ENCODE peak calls at places on chromosomes 1 and 21, in four cellular contexts. One of them, this sample, is unnamed. For H3K9me2, the result is how much of the 10 kb centered on the place peaks cover.

GRCh38 chr1:202376247-202376646 is 27.7 kb downstream of the PPP1R12B start:
- DNase-seq in GM23248: peak
- DNase-seq in HCT116: no peak
- DNase-seq in SK-N-SH: no peak
- DNase-seq in this sample: no peak

GRCh38 chr1:206010101-206010500 is 6.9 kb upstream of the RAB7B start:
- DNase-seq in SK-N-SH: no peak
- DNase-seq in HCT116: no peak
- DNase-seq in GM23248: no peak
- DNase-seq in this sample: no peak

GRCh38 chr1:21277178-21277577 is 13.1 kb downstream of the ECE1 start:
- DNase-seq in SK-N-SH: no peak
- DNase-seq in GM23248: no peak
- DNase-seq in HCT116: no peak
- DNase-seq in this sample: no peak

GRCh38 chr21:15005391-15005790 is 59.4 kb downstream of the NRIP1 start:
- DNase-seq in GM23248: peak
- DNase-seq in HCT116: no peak
- DNase-seq in SK-N-SH: no peak
- DNase-seq in this sample: no peak

GRCh38 chr1:235866207-235866912 is at the start of gene LYST:
- DNase-seq in SK-N-SH: peak
- DNase-seq in HCT116: no peak
- DNase-seq in GM23248: peak
- DNase-seq in this sample: peak

GRCh38 chr1:86648255-86648654 is 56.1 kb upstream of the SH3GLB1 start:
- DNase-seq in HCT116: peak
- DNase-seq in SK-N-SH: no peak
- DNase-seq in GM23248: peak
- DNase-seq in this sample: no peak

GRCh38 chr1:1240822-1241587 is 5.5 kb downstream of the C1QTNF12 start:
- DNase-seq in SK-N-SH: no peak
- DNase-seq in GM23248: peak
- DNase-seq in HCT116: no peak
- DNase-seq in this sample: no peak

GRCh38 chr1:119715542-119715941 is 3.8 kb downstream of the PHGDH start:
- DNase-seq in GM23248: peak
- DNase-seq in SK-N-SH: no peak
- DNase-seq in HCT116: no peak
- DNase-seq in this sample: no peak

GRCh38 chr1:221841983-221842335 is 100.1 kb upstream of the DUSP10 start:
- DNase-seq in SK-N-SH: no peak
- DNase-seq in HCT116: no peak
- DNase-seq in GM23248: no peak
- DNase-seq in this sample: no peak

GRCh38 chr1:11448375-11449085 is 30.4 kb upstream of the DISP3 start:
- DNase-seq in GM23248: peak
- DNase-seq in HCT116: no peak
- DNase-seq in SK-N-SH: no peak
- DNase-seq in this sample: no peak

GRCh38 chr1:221949996-221950395 is 208.1 kb upstream of the DUSP10 start:
- DNase-seq in HCT116: no peak
- DNase-seq in GM23248: no peak
- DNase-seq in SK-N-SH: no peak
- DNase-seq in this sample: no peak

GRCh38 chr1:36172983-36173382 is 17.0 kb downstream of the MAP7D1 start:
- DNase-seq in HCT116: no peak
- DNase-seq in SK-N-SH: no peak
- DNase-seq in GM23248: peak
- DNase-seq in this sample: no peak

GRCh38 chr1:211839106-211839505 is 8.5 kb upstream of the LPGAT1 start:
- DNase-seq in HCT116: no peak
- DNase-seq in SK-N-SH: no peak
- DNase-seq in GM23248: no peak
- DNase-seq in this sample: no peak

GRCh38 chr1:93668121-93668520 is 13.5 kb downstream of the BCAR3 start:
- DNase-seq in SK-N-SH: no peak
- DNase-seq in HCT116: no peak
- DNase-seq in GM23248: no peak
- DNase-seq in this sample: no peak

GRCh38 chr1:35683012-35683411 is 35.7 kb downstream of the C1orf216 start:
- DNase-seq in HCT116: no peak
- DNase-seq in SK-N-SH: no peak
- DNase-seq in GM23248: no peak
- DNase-seq in this sample: no peak

GRCh38 chr1:200740291-200741212 is 1.9 kb downstream of the CAMSAP2 start:
- DNase-seq in GM23248: peak
- DNase-seq in SK-N-SH: no peak
- DNase-seq in HCT116: no peak
- DNase-seq in this sample: peak

GRCh38 chr1:167474191-167474641 is 44.1 kb downstream of the CD247 start:
- DNase-seq in SK-N-SH: no peak
- DNase-seq in GM23248: no peak
- DNase-seq in HCT116: no peak
- DNase-seq in this sample: no peak

GRCh38 chr1:51237313-51237700 is 1.2 kb downstream of the RNF11 start:
- DNase-seq in SK-N-SH: no peak
- DNase-seq in HCT116: no peak
- DNase-seq in GM23248: no peak
- DNase-seq in this sample: no peak

GRCh38 chr1:25999419-25999818 is 1.6 kb upstream of the PAFAH2 start:
- DNase-seq in SK-N-SH: no peak
- DNase-seq in GM23248: no peak
- DNase-seq in HCT116: no peak
- DNase-seq in this sample: no peak

GRCh38 chr1:28208818-28209441 is 23.9 kb downstream of the DNAJC8 start:
- DNase-seq in HCT116: peak
- DNase-seq in GM23248: peak
- DNase-seq in SK-N-SH: peak
- DNase-seq in this sample: peak

GRCh38 chr1:16006552-16007485 is 2.8 kb downstream of the SRARP start:
- DNase-seq in SK-N-SH: no peak
- DNase-seq in HCT116: peak
- DNase-seq in GM23248: peak
- DNase-seq in this sample: peak

GRCh38 chr1:70866522-70867256 is 180.9 kb downstream of the PTGER3 start:
- DNase-seq in GM23248: no peak
- DNase-seq in HCT116: no peak
- DNase-seq in SK-N-SH: no peak
- DNase-seq in this sample: no peak
- H3K9me2 ChIP-seq in GM23248: under half
- H3K9me2 ChIP-seq in HCT116: under half
- H3K9me2 ChIP-seq in SK-N-SH: under half
- H3K9me2 ChIP-seq in this sample: under half

GRCh38 chr1:199597152-199597551 is 430.4 kb upstream of the NR5A2 start:
- DNase-seq in SK-N-SH: no peak
- DNase-seq in HCT116: no peak
- DNase-seq in GM23248: no peak
- DNase-seq in this sample: no peak
- H3K9ac ChIP-seq in SK-N-SH: no peak
- H3K9ac ChIP-seq in HCT116: no peak
- H3K9ac ChIP-seq in GM23248: no peak
- H3K9ac ChIP-seq in this sample: no peak

GRCh38 chr1:8794605-8795004 is 22.8 kb downstream of the RERE start:
- DNase-seq in HCT116: no peak
- DNase-seq in GM23248: no peak
- DNase-seq in SK-N-SH: no peak
- DNase-seq in this sample: no peak
- H3K9me2 ChIP-seq in HCT116: under half
- H3K9me2 ChIP-seq in GM23248: under half
- H3K9me2 ChIP-seq in SK-N-SH: under half
- H3K9me2 ChIP-seq in this sample: under half

DNA sequence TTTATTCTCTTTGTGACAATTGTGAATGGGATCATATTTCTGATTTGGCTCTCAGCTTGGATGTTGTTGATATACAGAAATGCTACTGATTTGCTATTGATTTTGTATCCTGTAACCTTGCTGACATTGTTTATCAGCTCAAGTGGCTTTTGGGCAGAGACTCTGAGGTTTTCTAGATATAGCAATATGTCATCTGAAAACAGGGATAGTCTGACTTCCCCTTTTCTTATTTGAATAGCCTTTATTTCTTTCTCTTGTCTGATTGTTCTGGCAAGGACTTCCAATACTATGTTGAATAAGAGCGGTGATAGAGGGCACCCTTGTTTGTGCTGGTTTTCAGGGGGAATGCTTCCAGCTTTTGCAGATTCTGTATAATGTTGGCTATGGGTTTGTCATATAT is 150.8 kb downstream of the FASLG start:
- DNase-seq in GM23248: no peak
- DNase-seq in HCT116: no peak
- DNase-seq in SK-N-SH: no peak
- DNase-seq in this sample: peak
- H3K9ac ChIP-seq in GM23248: no peak
- H3K9ac ChIP-seq in HCT116: no peak
- H3K9ac ChIP-seq in SK-N-SH: no peak
- H3K9ac ChIP-seq in this sample: no peak

GRCh38 chr1:114037952-114038867 is 58.9 kb downstream of the OLFML3 start:
- DNase-seq in SK-N-SH: no peak
- DNase-seq in GM23248: no peak
- DNase-seq in HCT116: no peak
- DNase-seq in this sample: no peak

GRCh38 chr1:114040273-114041043 is 61.2 kb downstream of the OLFML3 start:
- DNase-seq in HCT116: no peak
- DNase-seq in SK-N-SH: no peak
- DNase-seq in GM23248: peak
- DNase-seq in this sample: no peak

GRCh38 chr1:114043548-114043947 is 64.3 kb downstream of the OLFML3 start:
- DNase-seq in HCT116: no peak
- DNase-seq in SK-N-SH: no peak
- DNase-seq in GM23248: no peak
- DNase-seq in this sample: no peak

GRCh38 chr1:114037503-114037890 is 58.2 kb downstream of the OLFML3 start:
- DNase-seq in GM23248: no peak
- DNase-seq in SK-N-SH: no peak
- DNase-seq in HCT116: no peak
- DNase-seq in this sample: no peak

DNA sequence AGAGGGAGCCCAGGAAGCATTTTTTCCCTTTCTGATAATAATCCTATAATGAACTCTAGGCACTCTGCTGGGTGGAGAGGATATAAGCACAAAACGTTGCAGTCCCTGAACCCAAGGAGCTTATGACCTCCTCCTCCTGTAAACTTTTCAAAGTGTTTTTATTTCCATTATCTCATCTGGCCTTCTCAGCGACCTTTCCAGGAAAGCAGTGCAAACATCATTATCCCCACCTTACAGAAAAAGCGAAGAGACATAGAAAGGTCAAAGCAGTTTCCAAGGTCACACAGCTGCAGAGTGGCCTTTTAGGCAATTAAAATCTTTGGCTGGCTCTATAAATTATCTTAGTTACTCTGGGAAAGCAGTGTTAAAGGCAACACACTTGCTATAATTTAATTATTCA is 63.8 kb downstream of the OLFML3 start:
- DNase-seq in SK-N-SH: no peak
- DNase-seq in HCT116: no peak
- DNase-seq in GM23248: no peak
- DNase-seq in this sample: no peak
- H3K9me2 ChIP-seq in SK-N-SH: under half
- H3K9me2 ChIP-seq in HCT116: under half
- H3K9me2 ChIP-seq in GM23248: under half
- H3K9me2 ChIP-seq in this sample: under half

GRCh38 chr21:29192999-29193563 is 62.6 kb downstream of the MAP3K7CL start:
- DNase-seq in HCT116: no peak
- DNase-seq in GM23248: peak
- DNase-seq in SK-N-SH: peak
- DNase-seq in this sample: no peak
- H3K9ac ChIP-seq in HCT116: no peak
- H3K9ac ChIP-seq in GM23248: peak
- H3K9ac ChIP-seq in SK-N-SH: peak
- H3K9ac ChIP-seq in this sample: no peak

GRCh38 chr1:181607524-181607923 is 124.2 kb downstream of the CACNA1E start:
- DNase-seq in GM23248: no peak
- DNase-seq in HCT116: no peak
- DNase-seq in SK-N-SH: no peak
- DNase-seq in this sample: no peak
- H3K9me2 ChIP-seq in GM23248: under half
- H3K9me2 ChIP-seq in HCT116: under half
- H3K9me2 ChIP-seq in SK-N-SH: under half
- H3K9me2 ChIP-seq in this sample: under half

GRCh38 chr1:77424236-77424635 is 142.4 kb downstream of the AK5 start:
- DNase-seq in SK-N-SH: no peak
- DNase-seq in GM23248: peak
- DNase-seq in HCT116: no peak
- DNase-seq in this sample: no peak
- H3K9ac ChIP-seq in SK-N-SH: no peak
- H3K9ac ChIP-seq in GM23248: no peak
- H3K9ac ChIP-seq in HCT116: no peak
- H3K9ac ChIP-seq in this sample: no peak

This sample was measured in Karpas-422.